ENCODE peak calls at places on chromosomes 11 and 22, in ten cellular contexts. R is activated CD4-positive, alpha-beta T cell treated with anti-CD3 and anti-CD28 coated beads, Interleukin-2, amount 50 U/mL, for 24 hours; Q is Daoy; Y is HT-29; D is AG08395; I is astrocyte of the cerebellum; W is lower lobe of right lung; L is CD4-positive, alpha-beta T cell; K is amniotic stem cell; P is activated T-helper 1 cell treated with anti-CD3 and anti-CD28 coated beads, Interleukin-2, amount 50 U/mL, for 16 hours. O is an unnamed sample.

GRCh38 chr22:41983516-41983915 is 14.3 kb downstream of the SEPTIN3 start:
- DNase-seq in K (no peak), L (no peak), W (no peak), I (no peak), P (no peak), Y (no peak), R (no peak), D (peak), Q (no peak), O (no peak)

GRCh38 chr11:111560785-111561184 is 20.3 kb downstream of the LAYN start:
- DNase-seq in P (no peak), K (no peak), I (no peak), Y (no peak), D (no peak), W (no peak), Q (no peak), R (no peak), L (no peak), O (no peak)

GRCh38 chr11:126282742-126283591 is at the start of gene TIRAP:
- DNase-seq in D (peak), P (peak), R (peak), L (peak), I (no peak), Y (peak), Q (peak), K (peak), W (peak), O (peak)

GRCh38 chr11:27722117-27722844 is 22.0 kb upstream of the BDNF start:
- DNase-seq in Q (peak), P (no peak), W (no peak), I (no peak), D (peak), R (no peak), K (no peak), Y (no peak), L (no peak), O (peak)

GRCh38 chr11:40508307-40508706 is 951.1 kb downstream of the LRRC4C start:
- DNase-seq in Y (no peak), D (no peak), L (no peak), Q (no peak), R (no peak), I (no peak), P (no peak), K (no peak), W (no peak), O (no peak)

GRCh38 chr22:36734171-36735058 is 30.9 kb upstream of the CACNG2 start:
- DNase-seq in K (no peak), R (no peak), P (no peak), L (no peak), D (peak), I (no peak), W (no peak), Q (peak), Y (no peak), O (no peak)

GRCh38 chr11:3159296-3160190 is 5.6 kb downstream of the OSBPL5 start:
- DNase-seq in L (no peak), Q (no peak), R (no peak), Y (peak), W (peak), I (no peak), D (no peak), K (no peak), P (no peak), O (peak)

GRCh38 chr11:63177872-63178271 is 33.9 kb upstream of the SLC22A24 start:
- DNase-seq in D (no peak), L (no peak), Y (no peak), W (no peak), R (no peak), K (no peak), I (no peak), Q (no peak), P (no peak), O (no peak)

GRCh38 chr11:40722179-40722795 is 737.2 kb downstream of the LRRC4C start:
- DNase-seq in K (no peak), Q (peak), W (no peak), L (no peak), P (no peak), Y (peak), D (no peak), I (no peak), R (no peak), O (peak)

O was measured in DMS53.